ENCODE peak calls at places on chromosome 19, in seven cellular contexts. U, G, R, O, I, B and W are unnamed samples.

GRCh38 chr19:1121395-1121794 is 17.6 kb downstream of the GPX4 start:
- DNase-seq in G (no peak), O (no peak), R (no peak), B (no peak), I (no peak), U (no peak), W (peak; percentile 61)

GRCh38 chr19:44476559-44477408 is 23.5 kb downstream of the ZNF180 start:
- DNase-seq in I (no peak), U (no peak), G (peak; percentile 18), B (no peak), O (no peak), R (peak; percentile 17), W (no peak)

GRCh38 chr19:49816616-49817015 is 1.5 kb upstream of the MED25 start:
- DNase-seq in B (no peak), R (no peak), G (no peak), O (no peak), U (no peak), I (no peak), W (no peak)

GRCh38 chr19:21084343-21084742 is 2.3 kb downstream of the ZNF714 start:
- DNase-seq in I (no peak), G (no peak), U (no peak), O (no peak), R (peak; percentile 35), B (no peak), W (peak; percentile 53)

GRCh38 chr19:282501-282900 is 8.7 kb downstream of the PLPP2 start:
- DNase-seq in B (no peak), G (no peak), R (no peak), U (no peak), I (no peak), O (no peak), W (no peak)

GRCh38 chr19:30373593-30373992 is 1.4 kb downstream of the ZNF536 start:
- DNase-seq in U (peak; percentile 7), B (no peak), R (no peak), G (no peak), O (peak; percentile 25), I (peak; percentile 76), W (no peak)

GRCh38 chr19:46350758-46351159 is 3.9 kb downstream of the PPP5C start:
- DNase-seq in O (no peak), U (no peak), R (no peak), G (peak; percentile 13), I (no peak), B (no peak), W (peak; percentile 43)

GRCh38 chr19:18771328-18772242 is 19.5 kb downstream of the COMP start:
- DNase-seq in B (no peak), I (peak; percentile 80), R (no peak), G (no peak), U (no peak), O (peak; percentile 59), W (peak; percentile 71)

GRCh38 chr19:17932485-17933338 is at the start of gene CCDC124:
- DNase-seq in R (peak; percentile 96), U (peak; percentile 94), I (peak; percentile 97), O (peak; percentile 89), B (peak; percentile 93), G (peak; percentile 95), W (peak; percentile 99)

GRCh38 chr19:980133-980998 is 3.8 kb upstream of the WDR18 start:
- DNase-seq in O (no peak), R (peak; percentile 34), U (no peak), I (peak; percentile 91), G (no peak), B (no peak), W (peak; percentile 93)

GRCh38 chr19:47158879-47159509 is 28.4 kb downstream of the SAE1 start:
- DNase-seq in G (peak; percentile 73), O (no peak), I (no peak), U (no peak), B (no peak), R (peak; percentile 45), W (peak; percentile 81)

GRCh38 chr19:2171349-2172145 is 7.8 kb downstream of the DOT1L start:
- DNase-seq in B (no peak), O (peak; percentile 74), R (peak; percentile 59), I (peak; percentile 83), U (peak; percentile 39), G (peak; percentile 71), W (peak; percentile 71)

GRCh38 chr19:37964109-37964508 is 57.1 kb downstream of the SIPA1L3 start:
- DNase-seq in G (no peak), R (peak; percentile 24), O (no peak), U (no peak), B (no peak), I (no peak), W (no peak)

GRCh38 chr19:44783545-44783944 is 5.9 kb downstream of the CBLC start:
- DNase-seq in B (no peak), R (no peak), I (no peak), O (no peak), U (no peak), G (no peak), W (no peak)

GRCh38 chr19:10043286-10043927 is 30.1 kb downstream of the RDH8 start:
- DNase-seq in U (no peak), B (no peak), O (no peak), G (no peak), R (peak; percentile 41), I (no peak), W (no peak)

GRCh38 chr19:45075215-45076028 is 856 bp downstream of the ZNF296 start:
- DNase-seq in R (peak; percentile 51), G (peak; percentile 13), O (peak; percentile 66), I (peak; percentile 88), B (peak; percentile 77), U (peak; percentile 88), W (peak; percentile 95)

GRCh38 chr19:11453468-11454341 is 18.3 kb downstream of the PRKCSH start:
- DNase-seq in I (peak; percentile 69), O (no peak), G (no peak), U (no peak), R (no peak), B (no peak), W (peak; percentile 90)

GRCh38 chr19:40523322-40524047 is 53.2 kb upstream of the SHKBP1 start:
- DNase-seq in G (peak; percentile 42), O (peak; percentile 73), R (peak; percentile 70), B (peak; percentile 68), I (peak; percentile 95), U (peak; percentile 80), W (peak; percentile 95)

GRCh38 chr19:11749751-11750150 is 11.0 kb upstream of the ZNF823 start:
- DNase-seq in I (no peak), O (no peak), B (no peak), G (no peak), R (no peak), U (no peak), W (no peak)

GRCh38 chr19:51572415-51572814 is 1.3 kb downstream of the ZNF175 start:
- DNase-seq in R (peak; percentile 18), B (no peak), I (no peak), U (no peak), G (no peak), O (peak; percentile 1), W (no peak)

GRCh38 chr19:35110974-35111373 is 4.6 kb upstream of the FXYD3 start:
- DNase-seq in I (no peak), G (no peak), U (no peak), R (no peak), B (no peak), O (no peak), W (no peak)
- H3K27ac ChIP-seq in I (no peak overlapping the region), G (no peak overlapping the region), U (no peak overlapping the region), R (no peak overlapping the region), B (no peak overlapping the region), O (peak overlapping the region; percentile 73), W (no peak overlapping the region)

DNA sequence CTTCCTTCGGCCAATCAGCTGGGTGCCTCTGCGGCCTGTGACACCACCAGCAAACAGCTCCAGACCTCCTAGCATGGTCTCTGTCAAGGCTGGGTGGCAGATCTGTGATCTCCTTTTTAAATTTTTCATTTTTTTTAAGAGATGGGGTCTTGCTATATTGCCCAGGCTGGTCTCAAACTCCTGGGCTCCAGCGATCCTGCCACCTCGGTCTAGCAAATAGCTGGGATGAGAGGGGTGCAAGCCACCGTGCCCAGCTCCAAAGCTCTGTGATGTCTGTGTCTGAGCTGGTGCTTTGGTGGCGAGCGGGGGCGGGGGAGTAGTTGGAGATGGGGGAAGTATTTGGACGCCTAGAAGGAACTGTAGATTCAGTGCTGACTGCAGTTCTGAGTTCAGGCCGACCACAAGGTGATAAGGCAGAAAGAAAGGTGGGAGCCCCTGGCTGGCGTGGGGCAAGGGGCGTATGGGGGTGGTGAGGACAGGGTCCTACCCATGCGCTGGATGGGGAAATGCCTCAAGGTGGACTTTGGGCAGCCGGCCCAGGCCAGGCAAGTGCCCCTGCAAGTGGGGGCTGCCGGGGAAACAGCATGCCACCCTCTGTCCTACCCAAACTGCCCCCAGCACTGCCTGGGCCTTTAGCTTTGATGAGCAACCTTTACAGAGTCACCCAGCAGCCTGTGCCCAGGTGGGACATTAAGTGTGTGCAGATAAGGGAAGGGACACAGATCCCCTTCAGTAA is 5.5 kb downstream of the DPP9 start:
- DNase-seq in I (no peak), B (no peak), R (no peak), G (no peak), O (no peak), U (no peak), W (peak; percentile 80)
- H3K27ac ChIP-seq in I (no peak overlapping the region), B (peak overlapping the region; percentile 59), R (no peak overlapping the region), G (no peak overlapping the region), O (no peak overlapping the region), U (peak overlapping the region; percentile 9), W (peak overlapping the region; percentile 78)

GRCh38 chr19:33797821-33798633 is 1.4 kb downstream of the KCTD15 start:
- DNase-seq in G (no peak), O (peak; percentile 57), U (peak; percentile 57), R (peak; percentile 66), B (peak; percentile 75), I (peak; percentile 89), W (peak; percentile 94)

GRCh38 chr19:33798701-33799111 is 2.0 kb downstream of the KCTD15 start:
- DNase-seq in U (no peak), R (peak; percentile 53), G (no peak), O (no peak), I (no peak), B (no peak), W (peak; percentile 92)

GRCh38 chr19:33796164-33797100 is at the start of gene KCTD15:
- DNase-seq in O (peak; percentile 56), I (peak; percentile 83), R (peak; percentile 75), U (peak; percentile 51), G (peak; percentile 22), B (no peak), W (peak; percentile 92)

GRCh38 chr19:33795370-33796163 is 1.1 kb upstream of the KCTD15 start:
- DNase-seq in R (peak; percentile 96), U (peak; percentile 85), I (peak; percentile 95), B (peak; percentile 88), O (peak; percentile 83), G (peak; percentile 45), W (peak; percentile 98)

GRCh38 chr19:33794578-33795369 is 1.9 kb upstream of the KCTD15 start:
- DNase-seq in G (no peak), U (no peak), O (no peak), B (no peak), R (peak; percentile 50), I (peak; percentile 69), W (peak; percentile 86)
- H3K27ac ChIP-seq in G (no peak overlapping the region), U (peak overlapping the region; percentile 98), O (peak overlapping the region; percentile 35), B (peak overlapping the region; percentile 96), R (peak overlapping the region; percentile 98), I (peak overlapping the region; percentile 98), W (no peak overlapping the region)

DNA sequence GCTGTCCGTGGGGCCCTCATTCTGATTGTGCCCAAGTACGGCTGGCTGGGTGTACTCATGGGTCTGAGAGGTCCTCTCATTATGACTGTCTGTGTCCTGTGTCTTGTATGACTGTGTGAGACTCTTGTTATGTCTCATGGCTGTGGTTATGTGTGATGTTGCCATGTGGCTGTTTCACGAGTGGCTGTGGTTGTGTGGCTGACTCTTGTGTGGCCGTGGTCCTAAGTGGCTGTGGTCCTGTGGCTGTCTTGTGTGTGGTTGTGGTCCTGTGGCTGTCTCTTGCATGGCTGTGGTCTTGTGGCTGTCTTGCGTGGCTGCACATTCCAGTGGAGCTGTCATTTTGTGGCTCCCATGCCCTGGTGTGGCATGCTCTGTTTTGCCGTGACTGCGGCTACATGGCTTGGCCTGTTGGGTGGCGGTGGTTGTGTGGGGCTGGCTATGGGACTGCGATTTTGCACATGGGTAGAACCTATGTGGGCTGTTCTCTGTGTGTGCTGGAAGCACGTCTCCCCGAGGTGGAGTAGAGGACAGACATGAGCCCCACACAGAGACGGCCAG is 2.5 kb downstream of the LYL1 start:
- DNase-seq in I (no peak), R (no peak), G (peak; percentile 51), U (no peak), O (no peak), B (peak; percentile 65), W (peak; percentile 91)
- H3K27ac ChIP-seq in I (no peak overlapping the region), R (no peak overlapping the region), G (peak overlapping the region; percentile 78), U (peak overlapping the region; percentile 96), O (peak overlapping the region; percentile 77), B (peak overlapping the region; percentile 70), W (no peak overlapping the region)